ENCODE peak calls at places on chromosomes 6 and 20, in ten cellular contexts. C is fibroblast of pulmonary artery; F is naive thymus-derived CD8-positive, alpha-beta T cell; M is ACHN; L is Right ventricle myocardium superior; D is posterior cingulate gyrus; A is activated T-helper 1 cell treated with anti-CD3 and anti-CD28 coated beads, Interleukin-12 subunit alpha, Interleukin-12 subunit beta, Interleukin-2, Interleukin-4 antibody, amounts not matched to agents 30 ng/mL and 10 ng/mL and 1 ng/mL, durations not matched to agents 14 hours and 24 hours and 36 hours; W is hypothalamus; J is activated naive CD8-positive, alpha-beta T cell treated with anti-CD3 and anti-CD28 coated beads, Interleukin-2, amount 50 U/mL, for 24 hours; K is neuronal stem cell. B is an unnamed sample.

GRCh38 chr6:135038335-135038734 is 16.3 kb downstream of the HBS1L start:
- DNase-seq in C (no peak), F (no peak), M (no peak), L (no peak), D (no peak), A (no peak), W (no peak), J (no peak), K (no peak), B (no peak)

GRCh38 chr20:25376886-25377285 is 13.7 kb downstream of the ABHD12 start:
- DNase-seq in C (no peak), F (no peak), M (no peak), L (no peak), D (peak), A (no peak), W (no peak), J (no peak), K (no peak), B (no peak)

GRCh38 chr20:881051-881820 is 34.9 kb downstream of the ANGPT4 start:
- DNase-seq in C (peak), F (no peak), M (peak), L (no peak), D (no peak), A (no peak), W (no peak), J (peak), K (no peak), B (no peak)

GRCh38 chr6:10425973-10426780 is 11.3 kb upstream of the TFAP2A start:
- DNase-seq in C (no peak), F (no peak), M (no peak), L (no peak), D (peak), A (no peak), W (no peak), J (no peak), K (no peak), B (no peak)

GRCh38 chr20:45779011-45779915 is 12.4 kb downstream of the WFDC3 start:
- DNase-seq in C (peak), F (no peak), M (peak), L (peak), D (peak), A (no peak), W (peak), J (no peak), K (no peak), B (no peak)

GRCh38 chr6:111758608-111759293 is 114.5 kb downstream of the FYN start:
- DNase-seq in C (no peak), F (no peak), M (no peak), L (no peak), D (peak), A (no peak), W (no peak), J (no peak), K (no peak), B (no peak)

GRCh38 chr6:107344981-107345380 is 114.4 kb downstream of the PDSS2 start:
- DNase-seq in C (no peak), F (no peak), M (no peak), L (no peak), D (no peak), A (no peak), W (no peak), J (no peak), K (no peak), B (no peak)

GRCh38 chr20:47230811-47231256 is 125.7 kb downstream of the ZMYND8 start:
- DNase-seq in C (no peak), F (no peak), M (no peak), L (no peak), D (peak), A (no peak), W (no peak), J (no peak), K (no peak), B (no peak)

GRCh38 chr6:52403086-52403485 is 17.1 kb upstream of the EFHC1 start:
- DNase-seq in C (no peak), F (no peak), M (no peak), L (no peak), D (no peak), A (no peak), W (no peak), J (no peak), K (no peak), B (no peak)

B was measured in GM12864.